ENCODE peak calls at places on chromosomes 7 and 10, in four cellular contexts. One of them, this sample, is unnamed.

GRCh38 chr10:121167534-121168243 is 316.5 kb downstream of the WDR11 start:
- DNase-seq in mesothelial cell of epicardium: no peak
- DNase-seq in ovary: no peak
- DNase-seq in upper lobe of left lung: no peak
- DNase-seq in this sample: no peak

GRCh38 chr10:59807629-59808620 is 54.7 kb upstream of the MRLN start:
- DNase-seq in mesothelial cell of epicardium: no peak
- DNase-seq in ovary: no peak
- DNase-seq in upper lobe of left lung: peak
- DNase-seq in this sample: no peak

GRCh38 chr7:85095816-85096215 is 91.0 kb downstream of the SEMA3D start:
- DNase-seq in mesothelial cell of epicardium: no peak
- DNase-seq in ovary: no peak
- DNase-seq in upper lobe of left lung: no peak
- DNase-seq in this sample: no peak

GRCh38 chr10:88428442-88428841 is 154.7 kb downstream of the RNLS start:
- DNase-seq in mesothelial cell of epicardium: no peak
- DNase-seq in ovary: no peak
- DNase-seq in upper lobe of left lung: no peak
- DNase-seq in this sample: no peak

GRCh38 chr10:99329891-99330674 is 927 bp downstream of the CNNM1 start:
- DNase-seq in mesothelial cell of epicardium: peak
- DNase-seq in ovary: peak
- DNase-seq in upper lobe of left lung: no peak
- DNase-seq in this sample: peak

GRCh38 chr7:100799037-100799896 is 28.1 kb downstream of the EPHB4 start:
- DNase-seq in mesothelial cell of epicardium: peak
- DNase-seq in ovary: peak
- DNase-seq in upper lobe of left lung: peak
- DNase-seq in this sample: peak

GRCh38 chr10:71899665-71900412 is 48.8 kb upstream of the PSAP start:
- DNase-seq in mesothelial cell of epicardium: no peak
- DNase-seq in ovary: no peak
- DNase-seq in upper lobe of left lung: peak
- DNase-seq in this sample: no peak

GRCh38 chr7:25642849-25643248 is 414.6 kb upstream of the NPVF start:
- DNase-seq in mesothelial cell of epicardium: no peak
- DNase-seq in ovary: no peak
- DNase-seq in upper lobe of left lung: no peak
- DNase-seq in this sample: no peak

GRCh38 chr7:156979007-156979606 is 29.6 kb downstream of the NOM1 start:
- DNase-seq in mesothelial cell of epicardium: no peak
- DNase-seq in ovary: no peak
- DNase-seq in upper lobe of left lung: no peak
- DNase-seq in this sample: no peak

GRCh38 chr7:113289140-113289740 is 170.9 kb upstream of the SMIM30 start:
- DNase-seq in mesothelial cell of epicardium: no peak
- DNase-seq in ovary: no peak
- DNase-seq in upper lobe of left lung: no peak
- DNase-seq in this sample: no peak

GRCh38 chr7:112135815-112136706 is 70.1 kb downstream of the DOCK4 start:
- DNase-seq in mesothelial cell of epicardium: no peak
- DNase-seq in ovary: no peak
- DNase-seq in upper lobe of left lung: no peak
- DNase-seq in this sample: no peak

GRCh38 chr10:123858039-123858740 is 33.4 kb downstream of the CPXM2 start:
- DNase-seq in mesothelial cell of epicardium: no peak
- DNase-seq in ovary: no peak
- DNase-seq in upper lobe of left lung: no peak
- DNase-seq in this sample: no peak

GRCh38 chr7:95527033-95527775 is 41.5 kb downstream of the ASB4 start:
- DNase-seq in mesothelial cell of epicardium: no peak
- DNase-seq in ovary: peak
- DNase-seq in upper lobe of left lung: peak
- DNase-seq in this sample: peak

GRCh38 chr10:58952162-58952561 is 224.3 kb upstream of the PHYHIPL start:
- DNase-seq in mesothelial cell of epicardium: no peak
- DNase-seq in ovary: no peak
- DNase-seq in upper lobe of left lung: no peak
- DNase-seq in this sample: no peak

GRCh38 chr7:134701272-134701671 is 54.6 kb downstream of the BPGM start:
- DNase-seq in mesothelial cell of epicardium: no peak
- DNase-seq in ovary: no peak
- DNase-seq in upper lobe of left lung: no peak
- DNase-seq in this sample: no peak

GRCh38 chr10:113058175-113058961 is 108.3 kb downstream of the TCF7L2 start:
- DNase-seq in mesothelial cell of epicardium: no peak
- DNase-seq in ovary: no peak
- DNase-seq in upper lobe of left lung: no peak
- DNase-seq in this sample: no peak

DNA sequence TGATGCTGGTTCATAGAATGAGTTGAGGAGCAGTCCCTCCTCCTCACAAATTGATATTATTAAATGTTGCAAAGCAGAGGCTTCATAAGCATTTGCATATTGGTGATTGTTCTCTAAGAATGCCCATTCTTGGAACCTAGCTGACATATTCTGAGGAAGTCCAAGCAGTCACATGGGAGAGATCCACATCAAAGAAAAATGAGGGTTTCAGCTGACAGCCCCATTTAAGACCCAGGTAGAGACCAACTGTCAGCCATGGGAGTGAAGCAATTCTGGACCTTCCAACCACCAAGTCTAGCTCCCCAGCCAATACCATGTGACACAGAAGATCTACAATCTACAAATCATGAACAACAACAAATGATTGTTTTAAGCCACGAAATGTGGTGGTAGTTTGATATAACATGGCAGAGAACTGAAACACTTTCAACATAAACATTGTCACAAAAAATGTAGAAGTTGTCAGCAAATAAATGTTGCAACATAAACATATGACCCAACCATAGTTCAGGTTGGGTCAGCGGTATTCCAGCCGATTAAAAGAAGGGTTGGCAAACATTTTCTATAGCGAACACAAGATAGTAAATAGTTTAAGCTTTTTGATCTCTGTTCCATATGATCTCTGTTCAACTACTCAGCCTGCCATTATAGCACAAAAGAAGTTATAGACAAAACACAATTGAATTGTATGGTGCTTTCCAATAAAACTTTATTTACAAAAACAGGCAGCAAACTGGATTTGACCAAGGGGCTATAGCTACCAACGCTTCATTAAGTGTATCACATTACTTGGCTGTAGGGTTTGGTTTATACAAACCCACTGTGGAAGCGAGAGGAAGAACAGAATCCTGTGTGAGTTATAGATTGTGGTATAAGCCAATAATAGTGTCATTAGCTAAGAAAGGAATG is 41.4 kb upstream of the MPP7 start:
- DNase-seq in mesothelial cell of epicardium: no peak
- DNase-seq in ovary: no peak
- DNase-seq in upper lobe of left lung: no peak
- DNase-seq in this sample: no peak
- TF ChIP-seq CTCF in mesothelial cell of epicardium: no peak
- TF ChIP-seq CTCF in ovary: no peak
- TF ChIP-seq CTCF in upper lobe of left lung: no peak
- TF ChIP-seq CTCF in this sample: no peak

GRCh38 chr7:39490296-39490695 is 75.9 kb upstream of the YAE1 start:
- DNase-seq in mesothelial cell of epicardium: no peak
- DNase-seq in ovary: no peak
- DNase-seq in upper lobe of left lung: no peak
- DNase-seq in this sample: no peak
- TF ChIP-seq CTCF in mesothelial cell of epicardium: no peak
- TF ChIP-seq CTCF in ovary: no peak
- TF ChIP-seq CTCF in upper lobe of left lung: no peak
- TF ChIP-seq CTCF in this sample: no peak

GRCh38 chr7:29239638-29240037 is 45.1 kb downstream of the CHN2 start:
- DNase-seq in mesothelial cell of epicardium: no peak
- DNase-seq in ovary: no peak
- DNase-seq in upper lobe of left lung: no peak
- DNase-seq in this sample: no peak
- TF ChIP-seq CTCF in mesothelial cell of epicardium: no peak
- TF ChIP-seq CTCF in ovary: no peak
- TF ChIP-seq CTCF in upper lobe of left lung: no peak
- TF ChIP-seq CTCF in this sample: peak

GRCh38 chr7:151408839-151409554 is 841 bp downstream of the WDR86 start:
- DNase-seq in mesothelial cell of epicardium: no peak
- DNase-seq in ovary: no peak
- DNase-seq in upper lobe of left lung: no peak
- DNase-seq in this sample: no peak
- TF ChIP-seq CTCF in mesothelial cell of epicardium: no peak
- TF ChIP-seq CTCF in ovary: no peak
- TF ChIP-seq CTCF in upper lobe of left lung: no peak
- TF ChIP-seq CTCF in this sample: no peak

DNA sequence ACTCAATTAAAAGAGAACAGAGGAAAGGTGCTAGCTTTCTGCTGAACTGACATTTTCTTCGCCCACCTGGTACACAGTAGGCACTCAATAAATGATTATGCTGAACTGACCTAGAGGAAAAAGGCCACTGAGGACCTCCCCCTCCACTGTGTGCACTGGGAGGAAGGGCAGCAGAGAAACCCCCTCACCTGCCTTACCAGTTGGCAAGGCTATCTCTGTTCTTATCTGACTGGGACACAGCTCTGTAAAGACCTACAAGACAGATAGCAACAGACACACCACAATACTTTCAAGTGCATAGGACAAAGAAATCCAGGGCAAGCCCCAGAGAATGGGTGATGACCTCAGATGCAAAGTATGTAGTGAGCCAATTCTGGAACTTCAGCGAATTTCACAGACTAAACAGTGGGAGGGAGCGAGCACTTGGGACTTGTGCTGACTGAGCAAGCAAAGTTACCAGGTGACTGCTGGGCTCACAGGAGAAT is 30.4 kb downstream of the PDLIM1 start:
- DNase-seq in mesothelial cell of epicardium: no peak
- DNase-seq in ovary: no peak
- DNase-seq in upper lobe of left lung: no peak
- DNase-seq in this sample: no peak
- TF ChIP-seq CTCF in mesothelial cell of epicardium: no peak
- TF ChIP-seq CTCF in ovary: no peak
- TF ChIP-seq CTCF in upper lobe of left lung: no peak
- TF ChIP-seq CTCF in this sample: no peak

GRCh38 chr10:114577133-114577532 is 80.9 kb downstream of the ABLIM1 start:
- DNase-seq in mesothelial cell of epicardium: no peak
- DNase-seq in ovary: peak
- DNase-seq in upper lobe of left lung: no peak
- DNase-seq in this sample: no peak

GRCh38 chr10:114575417-114576131 is 82.5 kb downstream of the ABLIM1 start:
- DNase-seq in mesothelial cell of epicardium: no peak
- DNase-seq in ovary: no peak
- DNase-seq in upper lobe of left lung: no peak
- DNase-seq in this sample: no peak

GRCh38 chr10:114573330-114574045 is 84.6 kb downstream of the ABLIM1 start:
- DNase-seq in mesothelial cell of epicardium: no peak
- DNase-seq in ovary: no peak
- DNase-seq in upper lobe of left lung: no peak
- DNase-seq in this sample: no peak

GRCh38 chr10:114576716-114577115 is 81.4 kb downstream of the ABLIM1 start:
- DNase-seq in mesothelial cell of epicardium: no peak
- DNase-seq in ovary: no peak
- DNase-seq in upper lobe of left lung: no peak
- DNase-seq in this sample: no peak

GRCh38 chr10:114576132-114576487 is 82.0 kb downstream of the ABLIM1 start:
- DNase-seq in mesothelial cell of epicardium: no peak
- DNase-seq in ovary: no peak
- DNase-seq in upper lobe of left lung: no peak
- DNase-seq in this sample: no peak
- TF ChIP-seq CTCF in mesothelial cell of epicardium: no peak
- TF ChIP-seq CTCF in ovary: no peak
- TF ChIP-seq CTCF in upper lobe of left lung: no peak
- TF ChIP-seq CTCF in this sample: no peak

GRCh38 chr7:141945356-141945755 is 1.4 kb downstream of the CLEC5A start:
- DNase-seq in mesothelial cell of epicardium: no peak
- DNase-seq in ovary: no peak
- DNase-seq in upper lobe of left lung: no peak
- DNase-seq in this sample: no peak
- TF ChIP-seq CTCF in mesothelial cell of epicardium: no peak
- TF ChIP-seq CTCF in ovary: no peak
- TF ChIP-seq CTCF in upper lobe of left lung: no peak
- TF ChIP-seq CTCF in this sample: no peak

GRCh38 chr7:91266067-91266930 is 2.1 kb downstream of the FZD1 start:
- DNase-seq in mesothelial cell of epicardium: no peak
- DNase-seq in ovary: peak
- DNase-seq in upper lobe of left lung: no peak
- DNase-seq in this sample: no peak
- TF ChIP-seq CTCF in mesothelial cell of epicardium: no peak
- TF ChIP-seq CTCF in ovary: no peak
- TF ChIP-seq CTCF in upper lobe of left lung: no peak
- TF ChIP-seq CTCF in this sample: no peak

GRCh38 chr7:93622036-93622714 is 47.7 kb upstream of the CALCR start:
- DNase-seq in mesothelial cell of epicardium: no peak
- DNase-seq in ovary: no peak
- DNase-seq in upper lobe of left lung: no peak
- DNase-seq in this sample: no peak
- TF ChIP-seq CTCF in mesothelial cell of epicardium: peak
- TF ChIP-seq CTCF in ovary: no peak
- TF ChIP-seq CTCF in upper lobe of left lung: no peak
- TF ChIP-seq CTCF in this sample: peak

This sample was measured in progenitor cell of endocrine pancreas.